ENCODE peak calls at places on chromosome 9, in four cellular contexts. One of them, this sample, is unnamed.

GRCh38 chr9:92728831-92729734 is 35.5 kb downstream of the BICD2 start:
- DNase-seq in H1: peak
- DNase-seq in SK-N-SH: peak
- DNase-seq in K562: no peak
- DNase-seq in this sample: no peak

GRCh38 chr9:129416831-129417604 is 203.9 kb downstream of the C9orf50 start:
- DNase-seq in K562: no peak
- DNase-seq in SK-N-SH: no peak
- DNase-seq in H1: no peak
- DNase-seq in this sample: no peak

GRCh38 chr9:133916159-133916541 is 76.0 kb downstream of the VAV2 start:
- DNase-seq in H1: no peak
- DNase-seq in K562: no peak
- DNase-seq in SK-N-SH: no peak
- DNase-seq in this sample: no peak

GRCh38 chr9:35618854-35619799 is 914 bp upstream of the CD72 start:
- DNase-seq in K562: no peak
- DNase-seq in SK-N-SH: no peak
- DNase-seq in H1: no peak
- DNase-seq in this sample: no peak

GRCh38 chr9:133973791-133974630 is 18.1 kb downstream of the VAV2 start:
- DNase-seq in SK-N-SH: peak
- DNase-seq in K562: no peak
- DNase-seq in H1: no peak
- DNase-seq in this sample: no peak

GRCh38 chr9:115234094-115234493 is 116.1 kb upstream of the TNC start:
- DNase-seq in K562: no peak
- DNase-seq in H1: no peak
- DNase-seq in SK-N-SH: no peak
- DNase-seq in this sample: no peak

GRCh38 chr9:136860933-136861873 is 4.9 kb downstream of the EDF1 start:
- DNase-seq in H1: peak
- DNase-seq in K562: no peak
- DNase-seq in SK-N-SH: no peak
- DNase-seq in this sample: no peak

GRCh38 chr9:101478906-101479305 is 43.3 kb upstream of the ALDOB start:
- DNase-seq in K562: no peak
- DNase-seq in H1: no peak
- DNase-seq in SK-N-SH: no peak
- DNase-seq in this sample: no peak

GRCh38 chr9:136587944-136588662 is 42.3 kb upstream of the NOTCH1 start:
- DNase-seq in H1: peak
- DNase-seq in K562: peak
- DNase-seq in SK-N-SH: peak
- DNase-seq in this sample: peak

GRCh38 chr9:19946446-19947109 is 157.7 kb upstream of the SLC24A2 start:
- DNase-seq in K562: no peak
- DNase-seq in H1: no peak
- DNase-seq in SK-N-SH: peak
- DNase-seq in this sample: no peak

GRCh38 chr9:3508531-3509374 is 17.0 kb downstream of the RFX3 start:
- DNase-seq in K562: no peak
- DNase-seq in SK-N-SH: no peak
- DNase-seq in H1: no peak
- DNase-seq in this sample: no peak

GRCh38 chr9:73081979-73082657 is 69.5 kb upstream of the ANXA1 start:
- DNase-seq in K562: peak
- DNase-seq in SK-N-SH: peak
- DNase-seq in H1: no peak
- DNase-seq in this sample: no peak

GRCh38 chr9:105697871-105698270 is 3.5 kb downstream of the TMEM38B start:
- DNase-seq in SK-N-SH: no peak
- DNase-seq in K562: peak
- DNase-seq in H1: no peak
- DNase-seq in this sample: no peak

GRCh38 chr9:94649100-94649855 is 10.0 kb upstream of the FBP1 start:
- DNase-seq in K562: no peak
- DNase-seq in SK-N-SH: no peak
- DNase-seq in H1: no peak
- DNase-seq in this sample: no peak

GRCh38 chr9:89594811-89595550 is 9.8 kb upstream of the GADD45G start:
- DNase-seq in SK-N-SH: no peak
- DNase-seq in K562: no peak
- DNase-seq in H1: peak
- DNase-seq in this sample: no peak

GRCh38 chr9:87876708-87877107 is 6.0 kb upstream of the SPATA31E1 start:
- DNase-seq in H1: no peak
- DNase-seq in SK-N-SH: no peak
- DNase-seq in K562: no peak
- DNase-seq in this sample: no peak

GRCh38 chr9:110027624-110028023 is 180.3 kb downstream of the C9orf152 start:
- DNase-seq in K562: no peak
- DNase-seq in SK-N-SH: no peak
- DNase-seq in H1: no peak
- DNase-seq in this sample: no peak

GRCh38 chr9:19976226-19976625 is 187.4 kb upstream of the SLC24A2 start:
- DNase-seq in H1: no peak
- DNase-seq in SK-N-SH: no peak
- DNase-seq in K562: no peak
- DNase-seq in this sample: no peak

GRCh38 chr9:132049900-132050299 is 29.8 kb downstream of the MED27 start:
- DNase-seq in K562: no peak
- DNase-seq in SK-N-SH: no peak
- DNase-seq in H1: no peak
- DNase-seq in this sample: no peak

GRCh38 chr9:34594177-34594576 is 4.7 kb upstream of the CNTFR start:
- DNase-seq in H1: no peak
- DNase-seq in K562: no peak
- DNase-seq in SK-N-SH: no peak
- DNase-seq in this sample: no peak

GRCh38 chr9:4748612-4749011 is 7.6 kb upstream of the AK3 start:
- DNase-seq in SK-N-SH: no peak
- DNase-seq in H1: no peak
- DNase-seq in K562: peak
- DNase-seq in this sample: no peak

GRCh38 chr9:93931905-93932304 is 23.2 kb downstream of the BARX1 start:
- DNase-seq in H1: no peak
- DNase-seq in SK-N-SH: no peak
- DNase-seq in K562: no peak
- DNase-seq in this sample: no peak

GRCh38 chr9:126108240-126108639 is 218.4 kb upstream of the MVB12B start:
- DNase-seq in SK-N-SH: no peak
- DNase-seq in K562: peak
- DNase-seq in H1: peak
- DNase-seq in this sample: peak

GRCh38 chr9:96109718-96110351 is 192.1 kb downstream of the HSD17B3 start:
- DNase-seq in K562: no peak
- DNase-seq in SK-N-SH: no peak
- DNase-seq in H1: no peak
- DNase-seq in this sample: no peak

GRCh38 chr9:132295181-132295580 is 59.6 kb downstream of the SETX start:
- DNase-seq in K562: no peak
- DNase-seq in SK-N-SH: no peak
- DNase-seq in H1: no peak
- DNase-seq in this sample: no peak

GRCh38 chr9:89144242-89144641 is 34.4 kb downstream of the SHC3 start:
- DNase-seq in K562: no peak
- DNase-seq in SK-N-SH: no peak
- DNase-seq in H1: no peak
- DNase-seq in this sample: peak

GRCh38 chr9:15191358-15191757 is 115.7 kb downstream of the TTC39B start:
- DNase-seq in K562: no peak
- DNase-seq in SK-N-SH: no peak
- DNase-seq in H1: no peak
- DNase-seq in this sample: no peak

GRCh38 chr9:19201899-19202891 is 28.3 kb upstream of the DENND4C start:
- DNase-seq in K562: peak
- DNase-seq in H1: no peak
- DNase-seq in SK-N-SH: peak
- DNase-seq in this sample: no peak

DNA sequence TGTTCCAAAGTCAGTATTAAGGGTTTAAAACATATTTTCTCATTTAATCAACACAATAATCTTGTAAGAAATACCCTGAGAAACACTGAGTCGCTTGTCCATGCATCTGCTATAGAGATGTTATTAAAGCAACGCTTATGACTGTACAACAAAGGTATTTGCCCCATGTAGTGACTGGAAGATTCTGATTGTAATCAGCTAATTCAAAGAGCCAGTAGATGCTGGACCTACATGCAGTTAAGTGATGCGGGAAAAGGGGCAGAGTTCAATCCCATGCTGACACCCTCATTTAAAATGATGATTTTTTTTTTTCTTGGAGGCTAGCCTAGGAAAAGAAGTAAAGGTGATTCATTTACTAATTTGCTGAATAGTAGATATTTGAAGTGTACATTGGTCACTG is 149.3 kb upstream of the MTAP start:
- DNase-seq in H1: no peak
- DNase-seq in SK-N-SH: no peak
- DNase-seq in K562: no peak
- DNase-seq in this sample: no peak
- TF ChIP-seq TEAD4 in H1: no peak
- TF ChIP-seq TEAD4 in SK-N-SH: no peak
- TF ChIP-seq TEAD4 in K562: no peak
- TF ChIP-seq TEAD4 in this sample: no peak

DNA sequence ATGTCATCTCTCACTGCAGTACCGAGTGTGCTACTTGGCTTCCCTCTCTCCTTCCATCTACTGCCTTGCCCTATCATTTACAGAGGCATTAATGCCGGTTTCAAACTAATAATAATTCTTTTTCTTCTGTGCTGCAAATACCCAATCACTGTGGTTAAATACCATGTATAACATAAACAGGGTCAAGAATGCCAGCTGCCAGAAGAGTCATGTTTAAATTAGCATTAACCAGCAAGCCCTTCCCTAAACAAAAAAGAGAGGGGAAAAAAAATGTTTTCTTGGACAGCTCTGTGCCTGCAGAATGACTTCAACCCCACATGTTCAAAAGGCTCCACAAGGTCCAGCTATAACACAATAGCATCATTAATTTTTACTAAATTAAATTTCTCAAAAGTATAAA is 4.1 kb downstream of the LPAR1 start:
- DNase-seq in H1: no peak
- DNase-seq in K562: no peak
- DNase-seq in SK-N-SH: no peak
- DNase-seq in this sample: no peak
- TF ChIP-seq TEAD4 in H1: no peak
- TF ChIP-seq TEAD4 in K562: no peak
- TF ChIP-seq TEAD4 in SK-N-SH: no peak
- TF ChIP-seq TEAD4 in this sample: no peak

DNA sequence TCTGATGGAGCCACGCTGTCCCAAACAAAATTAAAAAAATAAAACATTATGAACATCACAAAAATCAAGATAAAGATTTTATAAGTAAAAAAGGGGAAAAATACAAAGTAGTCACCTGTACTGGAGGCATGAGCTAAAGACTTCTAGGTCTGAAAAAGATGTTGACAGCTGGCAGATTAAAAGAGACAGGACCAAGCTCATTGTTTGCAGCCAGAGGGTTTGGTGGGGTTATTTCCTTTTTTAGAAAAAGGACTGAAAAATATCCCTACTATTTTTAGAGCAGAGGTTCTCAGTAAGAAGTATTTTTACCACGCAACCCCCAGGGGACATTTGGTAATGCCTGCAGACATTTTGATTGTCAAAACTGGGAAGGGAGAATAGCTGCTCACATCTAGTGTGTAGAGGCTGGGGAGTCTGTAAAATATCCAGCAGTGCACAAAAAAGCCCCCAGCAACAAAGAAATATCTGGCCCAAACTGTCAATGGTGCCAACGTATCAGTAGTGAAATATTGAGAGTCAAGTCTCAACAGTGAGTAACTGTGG is 353.4 kb downstream of the TLE1 start:
- DNase-seq in K562: no peak
- DNase-seq in H1: no peak
- DNase-seq in SK-N-SH: no peak
- DNase-seq in this sample: no peak
- TF ChIP-seq TEAD4 in K562: no peak
- TF ChIP-seq TEAD4 in H1: no peak
- TF ChIP-seq TEAD4 in SK-N-SH: no peak
- TF ChIP-seq TEAD4 in this sample: no peak

DNA sequence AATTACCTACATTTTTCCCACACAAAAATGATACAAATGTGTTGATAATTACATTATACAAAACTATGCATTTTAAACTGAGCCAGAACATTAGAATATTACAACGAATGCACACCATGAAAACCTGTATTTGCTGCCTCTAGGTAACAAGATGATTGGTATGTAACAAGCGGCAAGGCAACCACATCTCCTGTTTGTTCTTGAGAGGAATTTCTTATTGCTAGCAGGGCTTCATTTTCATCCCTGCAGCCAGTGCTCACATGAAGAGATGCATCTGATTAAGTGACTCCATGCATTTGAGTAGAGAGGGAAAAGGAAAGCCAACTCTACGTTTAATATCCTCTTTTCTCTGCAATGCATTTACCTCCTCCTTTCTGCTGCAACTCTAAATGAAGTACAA is 36.6 kb downstream of the FRMD3 start:
- DNase-seq in K562: no peak
- DNase-seq in SK-N-SH: no peak
- DNase-seq in H1: no peak
- DNase-seq in this sample: no peak
- TF ChIP-seq TEAD4 in K562: no peak
- TF ChIP-seq TEAD4 in SK-N-SH: no peak
- TF ChIP-seq TEAD4 in H1: no peak
- TF ChIP-seq TEAD4 in this sample: no peak

DNA sequence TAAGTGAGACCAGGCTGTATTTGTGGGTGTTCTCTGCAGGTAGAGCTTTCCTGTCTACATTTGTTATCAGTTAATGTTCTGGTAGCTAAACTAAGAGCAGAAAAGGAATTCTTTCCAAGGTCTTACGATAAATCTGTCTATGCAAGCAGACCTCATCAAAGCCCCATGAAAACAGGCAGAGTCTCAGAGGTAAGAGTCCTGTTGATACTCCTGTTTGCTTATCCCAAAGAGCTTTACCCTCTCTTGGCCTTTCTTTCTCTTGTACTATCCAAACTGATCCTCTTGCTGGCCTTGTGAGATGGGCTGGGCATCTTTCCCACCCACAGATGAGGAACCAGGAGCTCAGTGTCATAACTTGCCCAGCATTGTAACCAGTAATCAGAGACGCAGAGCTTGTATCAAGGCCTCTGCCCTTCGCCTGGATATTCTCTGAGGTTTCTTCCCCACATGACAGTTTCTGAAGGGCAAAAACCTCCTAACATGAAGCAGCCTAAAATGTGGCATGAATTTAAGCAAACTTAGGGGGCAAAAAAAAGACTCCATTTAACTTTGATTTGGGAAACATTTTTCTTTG is 33.5 kb downstream of the PRKACG start:
- DNase-seq in K562: no peak
- DNase-seq in SK-N-SH: no peak
- DNase-seq in H1: no peak
- DNase-seq in this sample: no peak
- TF ChIP-seq TEAD4 in K562: no peak
- TF ChIP-seq TEAD4 in SK-N-SH: no peak
- TF ChIP-seq TEAD4 in H1: no peak
- TF ChIP-seq TEAD4 in this sample: no peak

This sample was measured in WTC11.